ENCODE peak calls at places on chromosomes 16 and 17, in four cellular contexts. P is neuronal stem cell, Z is amniotic epithelial cell, U is heart right ventricle. E is an unnamed sample.

GRCh38 chr16:28279006-28279405 is 13.3 kb upstream of the SBK1 start:
- DNase-seq in P (no peak), Z (no peak), U (no peak), E (no peak)

GRCh38 chr17:81348097-81349055 is 46.9 kb upstream of the BAHCC1 start:
- DNase-seq in P (no peak), Z (no peak), U (no peak), E (no peak)

GRCh38 chr17:4318596-4318995 is 47.9 kb downstream of the UBE2G1 start:
- DNase-seq in P (no peak), Z (peak), U (no peak), E (no peak)

GRCh38 chr16:57741660-57742191 is 6.2 kb downstream of the KATNB1 start:
- DNase-seq in P (no peak), Z (no peak), U (no peak), E (no peak)

GRCh38 chr16:86676216-86676800 is 98.0 kb downstream of the FOXL1 start:
- DNase-seq in P (no peak), Z (peak), U (no peak), E (no peak)

GRCh38 chr16:77618951-77619350 is 103.4 kb upstream of the NUDT7 start:
- DNase-seq in P (no peak), Z (no peak), U (no peak), E (no peak)

GRCh38 chr17:77959926-77960521 is 1.5 kb downstream of the TNRC6C start:
- DNase-seq in P (peak), Z (peak), U (peak), E (peak)

GRCh38 chr17:41785091-41785875 is 1.2 kb downstream of the JUP start:
- DNase-seq in P (peak), Z (no peak), U (peak), E (peak)

GRCh38 chr16:79082955-79083354 is 517.6 kb downstream of the MAF start:
- DNase-seq in P (no peak), Z (no peak), U (no peak), E (no peak)